ENCODE peak calls at places on chromosomes 16 and 17, in eight cellular contexts. X is GM23338, W is GM12878, D is HCT116, C is Panc1, S is SK-N-SH, U is K562, E is HepG2. B is an unnamed sample.

GRCh38 chr17:68950725-68951124 is 4.5 kb downstream of the ABCA8 start:
- DNase-seq in X (no peak), W (no peak), D (no peak), C (no peak), S (no peak), U (no peak), E (no peak), B (no peak)

GRCh38 chr17:40062347-40063033 is at the start of gene THRA:
- DNase-seq in X (peak; percentile 78), W (no peak), D (no peak), C (no peak), S (peak; percentile 95), U (peak; percentile 88), E (no peak), B (peak; percentile 57)

GRCh38 chr17:28087743-28088142 is 45.3 kb downstream of the NLK start:
- DNase-seq in X (no peak), W (no peak), D (no peak), C (no peak), S (no peak), U (no peak), E (no peak), B (no peak)

GRCh38 chr17:65918450-65918849 is 273.5 kb downstream of the CEP112 start:
- DNase-seq in X (no peak), W (no peak), D (no peak), C (no peak), S (no peak), U (no peak), E (no peak), B (no peak)

GRCh38 chr17:19239544-19239943 is 2.4 kb downstream of the EPN2 start:
- DNase-seq in X (no peak), W (no peak), D (no peak), C (no peak), S (no peak), U (no peak), E (no peak), B (no peak)

GRCh38 chr17:6323626-6324356 is 111.1 kb downstream of the AIPL1 start:
- DNase-seq in X (peak; percentile 47), W (no peak), D (peak; percentile 70), C (no peak), S (peak; percentile 14), U (peak; percentile 13), E (no peak), B (no peak)

GRCh38 chr17:63399316-63399715 is 46.8 kb downstream of the CYB561 start:
- DNase-seq in X (no peak), W (no peak), D (no peak), C (no peak), S (peak; percentile 50), U (no peak), E (no peak), B (no peak)

GRCh38 chr16:61421111-61421510 is 615.1 kb downstream of the CDH8 start:
- DNase-seq in X (no peak), W (no peak), D (no peak), C (no peak), S (no peak), U (no peak), E (no peak), B (no peak)

GRCh38 chr17:60315650-60316049 is 76.3 kb downstream of the USP32 start:
- DNase-seq in X (no peak), W (no peak), D (no peak), C (no peak), S (no peak), U (peak; percentile 46), E (peak; percentile 29), B (peak; percentile 28)

GRCh38 chr16:66591018-66591417 is 11.8 kb downstream of the CMTM2 start:
- DNase-seq in X (no peak), W (no peak), D (no peak), C (no peak), S (no peak), U (no peak), E (no peak), B (no peak)

GRCh38 chr16:48269011-48269410 is 21.7 kb upstream of the ABCC11 start:
- DNase-seq in X (no peak), W (no peak), D (no peak), C (no peak), S (no peak), U (no peak), E (no peak), B (no peak)

GRCh38 chr17:43877451-43878155 is 29.7 kb downstream of the MPP2 start:
- DNase-seq in X (no peak), W (no peak), D (no peak), C (no peak), S (no peak), U (no peak), E (no peak), B (no peak)

GRCh38 chr16:50697881-50698767 is 4.7 kb downstream of the NOD2 start:
- DNase-seq in X (no peak), W (peak; percentile 65), D (no peak), C (no peak), S (no peak), U (no peak), E (no peak), B (no peak)

GRCh38 chr16:83205896-83206295 is 579.1 kb downstream of the CDH13 start:
- DNase-seq in X (no peak), W (no peak), D (no peak), C (no peak), S (no peak), U (no peak), E (no peak), B (no peak)

GRCh38 chr17:11736613-11737289 is 138.5 kb downstream of the DNAH9 start:
- DNase-seq in X (no peak), W (no peak), D (no peak), C (no peak), S (no peak), U (peak; percentile 9), E (no peak), B (no peak)

GRCh38 chr17:33072421-33073175 is 81.0 kb downstream of the SPACA3 start:
- DNase-seq in X (no peak), W (no peak), D (no peak), C (no peak), S (no peak), U (no peak), E (no peak), B (no peak)

GRCh38 chr16:74862743-74863244 is 88.2 kb upstream of the FA2H start:
- DNase-seq in X (peak; percentile 80), W (peak; percentile 45), D (peak; percentile 46), C (peak; percentile 22), S (peak; percentile 71), U (peak; percentile 64), E (peak; percentile 66), B (peak; percentile 29)

GRCh38 chr17:31882571-31882970 is 18.9 kb downstream of the UTP6 start:
- DNase-seq in X (no peak), W (no peak), D (no peak), C (no peak), S (no peak), U (no peak), E (no peak), B (peak; percentile 11)

GRCh38 chr17:31888124-31888523 is 13.4 kb downstream of the UTP6 start:
- DNase-seq in X (no peak), W (no peak), D (no peak), C (no peak), S (no peak), U (no peak), E (no peak), B (peak; percentile 76)
- H3K4me3 ChIP-seq in X (no peak overlapping the region), W (peak overlapping the region; percentile 1), D (no peak overlapping the region), C (no peak overlapping the region), S (no peak overlapping the region), U (no peak overlapping the region), E (no peak overlapping the region), B (no peak overlapping the region)

GRCh38 chr17:77467513-77467912 is 326.7 kb downstream of the SEC14L1 start:
- DNase-seq in X (no peak), W (no peak), D (no peak), C (no peak), S (no peak), U (no peak), E (no peak), B (no peak)
- TF ChIP-seq POLR2AphosphoS5 in X (no peak), W (no peak), D (no peak), C (no peak), S (no peak), U (no peak), E (no peak), B (no peak)

GRCh38 chr16:88768041-88768876 is 16.8 kb downstream of the PIEZO1 start:
- DNase-seq in X (no peak), W (no peak), D (no peak), C (no peak), S (peak; percentile 70), U (peak; percentile 68), E (no peak), B (no peak)
- TF ChIP-seq REST in X (no peak), W (no peak), D (no peak), C (no peak), S (no peak), U (no peak), E (no peak), B (no peak)

GRCh38 chr16:70481929-70482536 is 27.6 kb downstream of the FCSK start:
- DNase-seq in X (no peak), W (no peak), D (no peak), C (no peak), S (no peak), U (no peak), E (no peak), B (no peak)

GRCh38 chr16:70478912-70479341 is 24.5 kb downstream of the FCSK start:
- DNase-seq in X (peak; percentile 36), W (no peak), D (no peak), C (no peak), S (no peak), U (no peak), E (no peak), B (no peak)

GRCh38 chr16:70482624-70483023 is 28.2 kb downstream of the FCSK start:
- DNase-seq in X (no peak), W (no peak), D (no peak), C (no peak), S (no peak), U (no peak), E (no peak), B (no peak)

GRCh38 chr16:70478169-70478568 is 23.8 kb downstream of the FCSK start:
- DNase-seq in X (no peak), W (no peak), D (no peak), C (no peak), S (no peak), U (no peak), E (no peak), B (no peak)

DNA sequence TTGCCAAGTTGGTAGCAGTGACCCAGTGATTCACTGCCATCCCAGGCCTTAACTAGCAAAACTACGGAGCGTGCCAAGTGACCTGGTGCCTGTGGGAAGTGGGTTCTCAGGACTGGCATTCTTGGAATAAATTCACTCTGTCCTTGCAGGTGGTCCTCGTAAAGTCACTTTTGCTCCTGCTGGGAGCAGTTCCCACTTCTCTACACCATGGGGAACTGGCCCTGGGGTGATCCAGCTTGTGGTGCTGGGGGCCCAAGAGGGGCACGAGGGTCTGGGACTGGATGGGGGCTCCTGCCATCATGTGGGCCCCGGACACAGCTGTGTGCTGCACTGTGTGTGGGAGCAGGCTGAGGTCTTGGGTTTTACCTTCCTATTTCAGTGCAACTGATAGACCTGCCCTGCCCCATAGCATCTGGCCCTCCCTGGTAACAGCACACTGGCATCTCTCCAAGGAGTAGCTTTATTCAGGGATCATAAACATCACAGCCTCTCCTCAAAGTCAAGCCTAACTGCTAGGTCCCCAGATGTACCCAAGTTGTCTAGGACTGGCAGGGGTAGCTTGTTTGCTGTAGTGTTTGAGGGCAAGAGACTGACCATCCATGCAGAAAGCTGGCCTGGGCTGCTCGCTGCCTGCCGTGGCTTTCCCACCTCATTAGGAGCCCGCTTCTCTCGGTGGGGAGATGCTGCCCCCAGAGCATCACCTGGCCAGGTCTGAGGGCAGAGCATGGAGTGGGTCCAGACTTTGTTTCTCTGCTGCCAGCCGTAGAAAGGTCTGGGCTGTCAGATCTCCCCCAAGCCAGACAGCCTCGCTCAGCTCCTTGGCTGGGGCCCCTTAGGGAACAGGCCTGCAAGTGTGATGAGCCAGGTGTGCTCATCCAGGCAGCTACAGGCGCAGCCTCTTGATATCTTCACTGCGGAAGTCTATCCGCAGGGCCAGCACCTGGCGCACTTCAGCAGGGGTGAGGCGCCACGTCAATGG is 26.0 kb downstream of the FCSK start:
- DNase-seq in X (no peak), W (no peak), D (no peak), C (no peak), S (no peak), U (no peak), E (no peak), B (no peak)
- H3K4me3 ChIP-seq in X (no peak overlapping the region), W (no peak overlapping the region), D (no peak overlapping the region), C (no peak overlapping the region), S (no peak overlapping the region), U (no peak overlapping the region), E (no peak overlapping the region), B (no peak overlapping the region)

B was measured in HL-60.